ENCODE peak calls at places on chromosomes 16 and 17, in four cellular contexts. W, P, Z and H are unnamed samples.

GRCh38 chr17:34246872-34247271 is 8.2 kb upstream of the CCL2 start:
- DNase-seq in P (no peak), Z (no peak), W (no peak), H (no peak)

GRCh38 chr17:74601944-74602572 is 10.0 kb upstream of the CD300LD start:
- DNase-seq in P (peak), W (no peak), Z (peak), H (peak)

GRCh38 chr17:80919331-80920284 is 72.0 kb upstream of the CHMP6 start:
- DNase-seq in W (no peak), Z (no peak), P (no peak), H (no peak)

GRCh38 chr16:88613911-88614817 is 24.2 kb upstream of the IL17C start:
- DNase-seq in Z (no peak), W (no peak), P (no peak), H (no peak)

GRCh38 chr17:8791910-8792270 is 7.3 kb downstream of the MFSD6L start:
- DNase-seq in W (peak), P (peak), Z (no peak), H (no peak)

GRCh38 chr16:12188674-12189249 is 212.2 kb downstream of the SNX29 start:
- DNase-seq in W (peak), P (peak), Z (no peak), H (no peak)

GRCh38 chr17:16507918-16508533 is 16.0 kb upstream of the LRRC75A start:
- DNase-seq in W (no peak), P (no peak), Z (no peak), H (no peak)

GRCh38 chr17:20293501-20293900 is 173.8 kb downstream of the LGALS9B start:
- DNase-seq in P (no peak), W (no peak), Z (no peak), H (no peak)

GRCh38 chr17:46194393-46195216 is 1.4 kb upstream of the KANSL1 start:
- DNase-seq in P (peak), Z (peak), W (peak), H (peak)

GRCh38 chr16:11481987-11482386 is 104.7 kb downstream of the LITAF start:
- DNase-seq in W (no peak), Z (no peak), P (no peak), H (no peak)

GRCh38 chr16:54633943-54634362 is 296.7 kb upstream of the IRX5 start:
- DNase-seq in Z (no peak), P (peak), W (no peak), H (no peak)

GRCh38 chr16:14405611-14406537 is 224.2 kb downstream of the PARN start:
- DNase-seq in P (peak), W (no peak), Z (no peak), H (peak)

GRCh38 chr16:3012828-3013420 is at the start of gene CLDN9:
- DNase-seq in P (no peak), Z (no peak), W (no peak), H (no peak)

GRCh38 chr16:4976611-4977145 is 18.5 kb downstream of the SEC14L5 start:
- DNase-seq in W (no peak), P (no peak), Z (no peak), H (no peak)

GRCh38 chr17:58337126-58337599 is 8.6 kb upstream of the TSPOAP1 start:
- DNase-seq in Z (peak), P (no peak), W (no peak), H (peak)

GRCh38 chr17:30782206-30782605 is 42.3 kb downstream of the CRLF3 start:
- DNase-seq in W (no peak), P (no peak), Z (no peak), H (no peak)

GRCh38 chr17:37358098-37358829 is 17.5 kb upstream of the C17orf78 start:
- DNase-seq in P (peak), W (peak), Z (peak), H (peak)

GRCh38 chr17:17416400-17417360 is 60.1 kb upstream of the MED9 start:
- DNase-seq in Z (peak), P (no peak), W (peak), H (no peak)